ENCODE peak calls at places on chromosomes 5 and 9, in ten cellular contexts. T is stimulated activated naive CD8-positive, alpha-beta T cell treated with anti-CD3 and anti-CD28 coated beads, Interleukin-15, amount 100 ng/mL, for 72 hours; M is activated T-cell treated with anti-CD3 and anti-CD28 coated beads, Interleukin-2, amount 50 U/mL, for 4 hours; I is smooth muscle cell of the brain vasculature; L is CD4-positive, alpha-beta T cell; H is RCC 7860; U is T-helper 2 cell; X is KBM-7; F is T-cell; W is A549. P is an unnamed sample.
A peak's percentile ranks its signal among the peaks of the same experiment; 100 is the strongest.

GRCh38 chr5:172834570-172835245 is 657 bp downstream of the ERGIC1 start:
- DNase-seq in W (no peak), M (no peak), F (no peak), H (no peak), U (no peak), I (no peak), X (peak; percentile 12), T (no peak), L (no peak), P (no peak)

GRCh38 chr5:129904102-129904666 is at the start of gene CHSY3:
- DNase-seq in M (no peak), H (peak; percentile 51), F (peak; percentile 18), L (no peak), I (peak; percentile 50), W (peak; percentile 40), X (peak; percentile 73), U (peak; percentile 3), T (peak; percentile 25), P (no peak)

GRCh38 chr5:40955313-40955712 is 46.0 kb downstream of the C7 start:
- DNase-seq in L (no peak), W (no peak), X (no peak), T (no peak), H (no peak), F (no peak), M (no peak), U (no peak), I (no peak), P (no peak)

GRCh38 chr5:59698207-59698606 is 195.3 kb downstream of the PDE4D start:
- DNase-seq in U (no peak), I (no peak), T (no peak), X (no peak), M (no peak), H (no peak), F (no peak), W (no peak), L (no peak), P (no peak)

GRCh38 chr9:19782005-19782404 is 6.8 kb downstream of the SLC24A2 start:
- DNase-seq in M (no peak), I (no peak), W (no peak), X (peak; percentile 21), U (no peak), H (no peak), F (no peak), T (no peak), L (no peak), P (no peak)

GRCh38 chr9:115411993-115412452 is 294.1 kb upstream of the TNC start:
- DNase-seq in L (no peak), F (no peak), H (no peak), X (no peak), I (no peak), U (no peak), W (no peak), M (no peak), T (no peak), P (no peak)

GRCh38 chr5:78286288-78286687 is 8.2 kb downstream of the AP3B1 start:
- DNase-seq in X (no peak), F (no peak), U (no peak), H (no peak), M (no peak), L (no peak), W (no peak), I (no peak), T (peak; percentile 38), P (no peak)

GRCh38 chr9:35675732-35676392 is 2.1 kb downstream of the CA9 start:
- DNase-seq in H (no peak), T (peak; percentile 62), W (no peak), U (peak; percentile 28), X (no peak), M (peak; percentile 17), L (no peak), I (no peak), F (no peak), P (peak; percentile 31)

GRCh38 chr9:74858753-74859414 is 28.8 kb downstream of the TRPM6 start:
- DNase-seq in M (no peak), L (no peak), X (no peak), I (no peak), W (no peak), F (no peak), U (no peak), T (no peak), H (no peak), P (no peak)

GRCh38 chr5:179620293-179620692 is 3.2 kb downstream of the HNRNPH1 start:
- DNase-seq in L (no peak), T (no peak), M (no peak), W (no peak), U (no peak), X (no peak), H (no peak), I (no peak), F (no peak), P (no peak)

P was measured in T-helper 17 cell.